ENCODE peak calls at places on chromosomes 13 and 19, in six cellular contexts. E is brain microvascular endothelial cell, J is OCI-LY7, M is Peyer's patch, V is MM.1S, R is mucosa of descending colon. K is an unnamed sample.

GRCh38 chr19:35213678-35214632 is 14.6 kb downstream of the FAM187B start:
- DNase-seq in E (peak; percentile 77), J (peak; percentile 93), M (peak; percentile 94), V (peak; percentile 98), R (peak; percentile 64), K (peak; percentile 95)

GRCh38 chr13:26965058-26965380 is 204.4 kb upstream of the GPR12 start:
- DNase-seq in E (no peak), J (no peak), M (peak; percentile 66), V (no peak), R (peak; percentile 71), K (no peak)

GRCh38 chr13:99085139-99085845 is 107.4 kb upstream of the DOCK9 start:
- DNase-seq in E (no peak), J (peak; percentile 9), M (no peak), V (no peak), R (peak; percentile 36), K (peak; percentile 33)

GRCh38 chr19:46081928-46082727 is 41.3 kb upstream of the IGFL4 start:
- DNase-seq in E (peak; percentile 46), J (peak; percentile 48), M (no peak), V (peak; percentile 34), R (no peak), K (peak; percentile 70)

GRCh38 chr13:46288570-46289259 is 77.0 kb downstream of the LRRC63 start:
- DNase-seq in E (peak; percentile 36), J (peak; percentile 67), M (no peak), V (peak; percentile 66), R (no peak), K (peak; percentile 57)

GRCh38 chr13:112974125-112974524 is 5.1 kb downstream of the MCF2L start:
- DNase-seq in E (no peak), J (no peak), M (no peak), V (no peak), R (peak; percentile 16), K (no peak)

GRCh38 chr13:53719281-53719680 is 690.7 kb downstream of the OLFM4 start:
- DNase-seq in E (no peak), J (no peak), M (no peak), V (no peak), R (no peak), K (no peak)

GRCh38 chr19:3034845-3035541 is 5.9 kb upstream of the TLE2 start:
- DNase-seq in E (no peak), J (peak; percentile 62), M (peak; percentile 73), V (no peak), R (peak; percentile 69), K (peak; percentile 41)

GRCh38 chr19:582497-583197 is 7.0 kb upstream of the HCN2 start:
- DNase-seq in E (no peak), J (no peak), M (no peak), V (no peak), R (no peak), K (no peak)

GRCh38 chr19:11024259-11024658 is 63.4 kb downstream of the SMARCA4 start:
- DNase-seq in E (no peak), J (no peak), M (no peak), V (no peak), R (no peak), K (no peak)

GRCh38 chr19:58252102-58252685 is 23.5 kb downstream of the ZNF544 start:
- DNase-seq in E (no peak), J (peak; percentile 37), M (no peak), V (no peak), R (no peak), K (no peak)

GRCh38 chr19:49212302-49212701 is 54.7 kb downstream of the TRPM4 start:
- DNase-seq in E (no peak), J (no peak), M (no peak), V (no peak), R (no peak), K (peak; percentile 69)

GRCh38 chr19:49210901-49211451 is 53.4 kb downstream of the TRPM4 start:
- DNase-seq in E (no peak), J (no peak), M (no peak), V (no peak), R (no peak), K (no peak)

GRCh38 chr19:49214701-49215100 is 57.1 kb downstream of the TRPM4 start:
- DNase-seq in E (no peak), J (peak; percentile 78), M (no peak), V (peak; percentile 92), R (no peak), K (no peak)

GRCh38 chr19:49216076-49216475 is 58.5 kb downstream of the TRPM4 start:
- DNase-seq in E (peak; percentile 73), J (no peak), M (no peak), V (no peak), R (no peak), K (peak; percentile 52)

DNA sequence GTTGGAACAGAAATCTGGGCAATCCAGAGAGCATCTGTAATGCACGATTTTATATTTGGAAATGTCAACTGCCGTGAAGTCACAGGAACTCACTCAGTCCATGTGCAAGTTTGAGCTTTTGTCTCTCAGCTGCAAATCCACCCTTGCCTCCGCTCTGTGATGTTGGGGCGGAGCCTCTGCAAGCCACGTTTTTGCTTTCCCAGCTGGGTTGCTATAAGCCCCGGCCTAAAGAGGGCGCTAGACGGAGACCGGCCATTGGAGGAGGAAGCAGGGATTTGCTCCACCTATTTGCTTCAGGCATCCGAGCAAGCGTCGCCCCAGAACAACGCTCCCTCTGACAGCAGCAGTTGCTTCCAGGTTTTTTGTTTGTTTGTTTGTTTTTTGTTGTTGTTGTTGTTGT is 56.2 kb downstream of the TRPM4 start:
- DNase-seq in E (no peak), J (no peak), M (no peak), V (no peak), R (no peak), K (no peak)
- TF ChIP-seq CTCF in E (peak; percentile 42), J (peak; percentile 47), M (no peak), V (peak; percentile 10), R (no peak), K (no peak)

GRCh38 chr19:55452381-55453325 is 8.8 kb downstream of the ISOC2 start:
- DNase-seq in E (peak; percentile 75), J (peak; percentile 76), M (peak; percentile 56), V (no peak), R (peak; percentile 71), K (peak; percentile 65)
- H3K4me3 ChIP-seq in E (peak overlapping the region; percentile 15), J (no peak overlapping the region), M (no peak overlapping the region), V (no peak overlapping the region), R (no peak overlapping the region), K (no peak overlapping the region)

GRCh38 chr19:42111384-42111783 is 20.9 kb downstream of the POU2F2 start:
- DNase-seq in E (peak; percentile 42), J (no peak), M (no peak), V (no peak), R (no peak), K (peak; percentile 84)

GRCh38 chr19:42109896-42110295 is 22.4 kb downstream of the POU2F2 start:
- DNase-seq in E (no peak), J (no peak), M (no peak), V (no peak), R (no peak), K (peak; percentile 16)

GRCh38 chr19:42110658-42111057 is 21.6 kb downstream of the POU2F2 start:
- DNase-seq in E (no peak), J (no peak), M (no peak), V (no peak), R (no peak), K (no peak)

GRCh38 chr19:42113641-42114348 is 18.5 kb downstream of the POU2F2 start:
- DNase-seq in E (peak; percentile 96), J (peak; percentile 95), M (peak; percentile 77), V (no peak), R (no peak), K (peak; percentile 98)

DNA sequence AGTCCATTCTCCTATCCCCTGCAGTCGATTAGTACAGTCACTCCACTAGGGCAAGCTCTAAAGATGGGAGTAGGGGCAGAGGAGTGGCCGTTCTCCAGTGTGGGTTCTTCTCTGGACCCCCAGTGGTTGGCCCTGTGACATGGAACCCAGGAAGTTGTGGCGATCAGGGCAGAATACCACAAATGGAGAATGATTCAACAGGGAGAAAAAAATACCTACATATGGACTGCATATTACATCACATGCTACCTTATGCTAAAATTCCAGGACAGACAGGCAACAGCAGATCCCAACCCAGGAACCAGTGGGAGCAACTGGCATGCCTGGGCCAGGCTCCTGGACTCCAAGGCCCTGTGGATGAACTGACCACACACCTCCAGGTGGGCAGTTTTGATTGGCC is 20.4 kb downstream of the POU2F2 start:
- DNase-seq in E (no peak), J (no peak), M (no peak), V (no peak), R (no peak), K (peak; percentile 88)
- TF ChIP-seq CTCF in E (peak; percentile 14), J (no peak), M (no peak), V (no peak), R (no peak), K (no peak)

GRCh38 chr13:37375724-37376123 is 222.8 kb downstream of the POSTN start:
- DNase-seq in E (no peak), J (no peak), M (no peak), V (no peak), R (no peak), K (peak; percentile 57)
- H3K4me3 ChIP-seq in E (no peak overlapping the region), J (no peak overlapping the region), M (no peak overlapping the region), V (no peak overlapping the region), R (no peak overlapping the region), K (no peak overlapping the region)

GRCh38 chr19:13902993-13903555 is 2.8 kb downstream of the BRME1 start:
- DNase-seq in E (no peak), J (peak; percentile 51), M (no peak), V (peak; percentile 26), R (no peak), K (no peak)
- TF ChIP-seq CTCF in E (peak; percentile 59), J (peak; percentile 79), M (peak; percentile 42), V (peak; percentile 49), R (no peak), K (peak; percentile 31)

GRCh38 chr19:32969549-32969948 is 2.2 kb downstream of the CEP89 start:
- DNase-seq in E (no peak), J (no peak), M (no peak), V (no peak), R (no peak), K (no peak)
- H3K4me3 ChIP-seq in E (no peak overlapping the region), J (no peak overlapping the region), M (no peak overlapping the region), V (no peak overlapping the region), R (no peak overlapping the region), K (no peak overlapping the region)

DNA sequence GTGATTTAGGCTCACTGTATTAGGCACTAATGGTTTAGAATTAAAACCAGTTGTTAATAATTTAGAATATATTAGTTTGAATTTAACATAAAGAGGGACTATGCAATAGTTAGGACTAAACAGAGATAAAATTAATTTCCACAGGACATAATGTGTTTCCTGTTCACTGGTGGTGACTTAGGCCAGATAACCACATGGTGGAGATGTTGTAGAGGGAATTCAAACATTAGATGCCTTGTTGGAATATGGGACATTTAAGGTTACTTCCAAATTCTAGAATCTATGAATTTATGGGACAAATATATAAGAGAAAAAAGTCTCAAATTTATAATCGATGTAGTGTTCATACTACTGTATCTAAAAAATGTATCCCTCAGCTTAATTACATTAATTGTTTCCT is 615.5 kb upstream of the KLHL1 start:
- DNase-seq in E (peak; percentile 12), J (no peak), M (no peak), V (no peak), R (no peak), K (peak; percentile 30)
- TF ChIP-seq CTCF in E (peak; percentile 32), J (no peak), M (no peak), V (no peak), R (no peak), K (peak; percentile 34)

K was measured in epithelial cell of esophagus.